ENCODE peak calls at places on chromosomes 3 and 15, in ten cellular contexts. One of them, this sample, is unnamed.
A peak's percentile ranks its signal among the peaks of the same experiment; 100 is the strongest.

GRCh38 chr3:121736112-121736511 is 13.4 kb downstream of the GOLGB1 start:
- DNase-seq in kidney glomerular epithelial cell: no peak
- DNase-seq in fibroblast of the aortic adventitia: peak; percentile 16
- DNase-seq in iris pigment epithelial cell: peak; percentile 74
- DNase-seq in Caki2: no peak
- DNase-seq in iPS-NIHi11: no peak
- DNase-seq in lower leg skin: no peak
- DNase-seq in HTR-8/SVneo: no peak
- DNase-seq in ureter: no peak
- DNase-seq in T-helper 9 cell: no peak
- DNase-seq in this sample: no peak

GRCh38 chr3:101377796-101378195 is 57.4 kb upstream of the IMPG2 start:
- DNase-seq in kidney glomerular epithelial cell: no peak
- DNase-seq in fibroblast of the aortic adventitia: no peak
- DNase-seq in iris pigment epithelial cell: peak; percentile 62
- DNase-seq in Caki2: no peak
- DNase-seq in iPS-NIHi11: no peak
- DNase-seq in lower leg skin: no peak
- DNase-seq in HTR-8/SVneo: no peak
- DNase-seq in ureter: no peak
- DNase-seq in T-helper 9 cell: no peak
- DNase-seq in this sample: no peak

GRCh38 chr3:52091566-52092290 is 35.4 kb upstream of the DUSP7 start:
- DNase-seq in kidney glomerular epithelial cell: peak; percentile 5
- DNase-seq in fibroblast of the aortic adventitia: peak; percentile 36
- DNase-seq in iris pigment epithelial cell: no peak
- DNase-seq in Caki2: peak; percentile 9
- DNase-seq in iPS-NIHi11: no peak
- DNase-seq in lower leg skin: no peak
- DNase-seq in HTR-8/SVneo: no peak
- DNase-seq in ureter: no peak
- DNase-seq in T-helper 9 cell: no peak
- DNase-seq in this sample: peak; percentile 31

GRCh38 chr3:38137615-38138346 is 680 bp upstream of the MYD88 start:
- DNase-seq in kidney glomerular epithelial cell: no peak
- DNase-seq in fibroblast of the aortic adventitia: no peak
- DNase-seq in iris pigment epithelial cell: no peak
- DNase-seq in Caki2: no peak
- DNase-seq in iPS-NIHi11: no peak
- DNase-seq in lower leg skin: no peak
- DNase-seq in HTR-8/SVneo: no peak
- DNase-seq in ureter: no peak
- DNase-seq in T-helper 9 cell: no peak
- DNase-seq in this sample: no peak

GRCh38 chr3:28590216-28590615 is 241.6 kb upstream of the AZI2 start:
- DNase-seq in kidney glomerular epithelial cell: no peak
- DNase-seq in fibroblast of the aortic adventitia: peak; percentile 8
- DNase-seq in iris pigment epithelial cell: no peak
- DNase-seq in Caki2: no peak
- DNase-seq in iPS-NIHi11: no peak
- DNase-seq in lower leg skin: no peak
- DNase-seq in HTR-8/SVneo: no peak
- DNase-seq in ureter: no peak
- DNase-seq in T-helper 9 cell: no peak
- DNase-seq in this sample: no peak

GRCh38 chr3:120418866-120419490 is 31.8 kb downstream of the FSTL1 start:
- DNase-seq in kidney glomerular epithelial cell: peak; percentile 41
- DNase-seq in fibroblast of the aortic adventitia: peak; percentile 58
- DNase-seq in iris pigment epithelial cell: peak; percentile 57
- DNase-seq in Caki2: peak; percentile 59
- DNase-seq in iPS-NIHi11: peak; percentile 64
- DNase-seq in lower leg skin: no peak
- DNase-seq in HTR-8/SVneo: peak; percentile 39
- DNase-seq in ureter: peak; percentile 68
- DNase-seq in T-helper 9 cell: no peak
- DNase-seq in this sample: no peak

GRCh38 chr3:42377681-42378080 is 32.7 kb downstream of the LYZL4 start:
- DNase-seq in kidney glomerular epithelial cell: no peak
- DNase-seq in fibroblast of the aortic adventitia: no peak
- DNase-seq in iris pigment epithelial cell: peak; percentile 13
- DNase-seq in Caki2: no peak
- DNase-seq in iPS-NIHi11: no peak
- DNase-seq in lower leg skin: no peak
- DNase-seq in HTR-8/SVneo: no peak
- DNase-seq in ureter: no peak
- DNase-seq in T-helper 9 cell: no peak
- DNase-seq in this sample: no peak

GRCh38 chr3:72738752-72739520 is 109.3 kb downstream of the SHQ1 start:
- DNase-seq in kidney glomerular epithelial cell: no peak
- DNase-seq in fibroblast of the aortic adventitia: no peak
- DNase-seq in iris pigment epithelial cell: peak; percentile 16
- DNase-seq in Caki2: no peak
- DNase-seq in iPS-NIHi11: peak; percentile 99
- DNase-seq in lower leg skin: no peak
- DNase-seq in HTR-8/SVneo: peak; percentile 48
- DNase-seq in ureter: peak; percentile 51
- DNase-seq in T-helper 9 cell: peak; percentile 66
- DNase-seq in this sample: no peak

GRCh38 chr15:77866186-77866585 is 211.3 kb downstream of the TBC1D2B start:
- DNase-seq in kidney glomerular epithelial cell: no peak
- DNase-seq in fibroblast of the aortic adventitia: no peak
- DNase-seq in iris pigment epithelial cell: no peak
- DNase-seq in Caki2: no peak
- DNase-seq in iPS-NIHi11: no peak
- DNase-seq in lower leg skin: peak; percentile 75
- DNase-seq in HTR-8/SVneo: no peak
- DNase-seq in ureter: no peak
- DNase-seq in T-helper 9 cell: no peak
- DNase-seq in this sample: no peak

GRCh38 chr3:11705049-11705448 is 61.3 kb upstream of the VGLL4 start:
- DNase-seq in kidney glomerular epithelial cell: no peak
- DNase-seq in fibroblast of the aortic adventitia: peak; percentile 17
- DNase-seq in iris pigment epithelial cell: peak; percentile 13
- DNase-seq in Caki2: no peak
- DNase-seq in iPS-NIHi11: no peak
- DNase-seq in lower leg skin: no peak
- DNase-seq in HTR-8/SVneo: no peak
- DNase-seq in ureter: no peak
- DNase-seq in T-helper 9 cell: no peak
- DNase-seq in this sample: no peak

GRCh38 chr3:66195347-66195783 is 25.4 kb upstream of the SLC25A26 start:
- DNase-seq in kidney glomerular epithelial cell: peak; percentile 38
- DNase-seq in fibroblast of the aortic adventitia: peak; percentile 63
- DNase-seq in iris pigment epithelial cell: peak; percentile 65
- DNase-seq in Caki2: peak; percentile 52
- DNase-seq in iPS-NIHi11: peak; percentile 68
- DNase-seq in lower leg skin: no peak
- DNase-seq in HTR-8/SVneo: no peak
- DNase-seq in ureter: no peak
- DNase-seq in T-helper 9 cell: no peak
- DNase-seq in this sample: peak; percentile 66

GRCh38 chr3:111324142-111324541 is 217.9 kb upstream of the CD96 start:
- DNase-seq in kidney glomerular epithelial cell: no peak
- DNase-seq in fibroblast of the aortic adventitia: no peak
- DNase-seq in iris pigment epithelial cell: no peak
- DNase-seq in Caki2: no peak
- DNase-seq in iPS-NIHi11: no peak
- DNase-seq in lower leg skin: no peak
- DNase-seq in HTR-8/SVneo: no peak
- DNase-seq in ureter: no peak
- DNase-seq in T-helper 9 cell: no peak
- DNase-seq in this sample: no peak

GRCh38 chr15:79315623-79316328 is 4.9 kb downstream of the TMED3 start:
- DNase-seq in kidney glomerular epithelial cell: no peak
- DNase-seq in fibroblast of the aortic adventitia: no peak
- DNase-seq in iris pigment epithelial cell: no peak
- DNase-seq in Caki2: no peak
- DNase-seq in iPS-NIHi11: no peak
- DNase-seq in lower leg skin: no peak
- DNase-seq in HTR-8/SVneo: no peak
- DNase-seq in ureter: no peak
- DNase-seq in T-helper 9 cell: no peak
- DNase-seq in this sample: no peak

GRCh38 chr3:171044828-171045793 is 18.6 kb upstream of the SLC2A2 start:
- DNase-seq in kidney glomerular epithelial cell: peak; percentile 84
- DNase-seq in fibroblast of the aortic adventitia: peak; percentile 78
- DNase-seq in iris pigment epithelial cell: peak; percentile 97
- DNase-seq in Caki2: peak; percentile 98
- DNase-seq in iPS-NIHi11: no peak
- DNase-seq in lower leg skin: no peak
- DNase-seq in HTR-8/SVneo: no peak
- DNase-seq in ureter: no peak
- DNase-seq in T-helper 9 cell: no peak
- DNase-seq in this sample: no peak

This sample was measured in ascending aorta.